ENCODE peak calls at places on chromosomes 4 and X, in ten cellular contexts. U is IMR-90, S is Panc1, B is heart left ventricle, Q is psoas muscle, P is thyroid gland, G is bronchial epithelial cell, Y is cardiac muscle cell, M is GM06990, H is H1. C is an unnamed sample.
A peak's percentile ranks its signal among the peaks of the same experiment; 100 is the strongest.

GRCh38 chrX:12891915-12892506 is 14.4 kb upstream of the TLR8 start:
- DNase-seq in U (no peak), S (no peak), B (no peak), Q (no peak), P (no peak), G (no peak), Y (no peak), M (peak; percentile 52), H (no peak), C (no peak)

GRCh38 chrX:100695302-100695701 is 36.6 kb downstream of the SYTL4 start:
- DNase-seq in U (no peak), S (no peak), B (no peak), Q (no peak), P (no peak), G (peak; percentile 59), Y (no peak), M (no peak), H (no peak), C (no peak)

GRCh38 chrX:18884916-18885315 is 99.0 kb downstream of the PHKA2 start:
- DNase-seq in U (peak; percentile 5), S (no peak), B (no peak), Q (no peak), P (no peak), G (no peak), Y (peak; percentile 24), M (no peak), H (no peak), C (no peak)

GRCh38 chr4:56658410-56659003 is 22.6 kb downstream of the HOPX start:
- DNase-seq in U (no peak), S (no peak), B (no peak), Q (no peak), P (no peak), G (peak; percentile 52), Y (no peak), M (no peak), H (no peak), C (no peak)

GRCh38 chrX:43860646-43861370 is 21.4 kb downstream of the MAOB start:
- DNase-seq in U (peak; percentile 1), S (no peak), B (peak; percentile 24), Q (no peak), P (peak; percentile 2), G (peak; percentile 59), Y (no peak), M (no peak), H (no peak), C (no peak)

GRCh38 chr4:74283614-74284013 is 24.7 kb upstream of the EPGN start:
- DNase-seq in U (peak; percentile 51), S (no peak), B (no peak), Q (no peak), P (no peak), G (peak; percentile 99), Y (no peak), M (no peak), H (no peak), C (no peak)

GRCh38 chr4:82561745-82562552 is at the start of gene TMEM150C:
- DNase-seq in U (no peak), S (no peak), B (peak; percentile 60), Q (peak; percentile 28), P (peak; percentile 38), G (peak; percentile 6), Y (peak; percentile 78), M (no peak), H (no peak), C (no peak)

GRCh38 chrX:154401045-154401799 is 3.0 kb downstream of the RPL10 start:
- DNase-seq in U (peak; percentile 37), S (no peak), B (no peak), Q (no peak), P (no peak), G (peak; percentile 39), Y (no peak), M (no peak), H (no peak), C (no peak)

GRCh38 chrX:27163236-27163635 is 299.9 kb downstream of the PPP4R3C start:
- DNase-seq in U (no peak), S (no peak), B (no peak), Q (no peak), P (no peak), G (no peak), Y (no peak), M (no peak), H (no peak), C (no peak)

GRCh38 chr4:173333658-173334084 is 487 bp downstream of the HMGB2 start:
- DNase-seq in U (peak; percentile 19), S (no peak), B (peak; percentile 78), Q (peak; percentile 54), P (peak; percentile 66), G (no peak), Y (peak; percentile 70), M (peak; percentile 67), H (no peak), C (peak; percentile 77)

GRCh38 chr4:82792912-82793649 is 5.5 kb downstream of the SCD5 start:
- DNase-seq in U (peak; percentile 26), S (no peak), B (no peak), Q (no peak), P (no peak), G (no peak), Y (no peak), M (no peak), H (no peak), C (no peak)

GRCh38 chrX:110397904-110398303 is 39.3 kb downstream of the RTL9 start:
- DNase-seq in U (no peak), S (no peak), B (no peak), Q (no peak), P (no peak), G (no peak), Y (no peak), M (no peak), H (no peak), C (no peak)

GRCh38 chrX:24081661-24082154 is 27.0 kb downstream of the EIF2S3 start:
- DNase-seq in U (peak; percentile 63), S (peak; percentile 42), B (peak; percentile 32), Q (peak; percentile 27), P (peak; percentile 44), G (peak; percentile 56), Y (peak; percentile 38), M (peak; percentile 49), H (peak; percentile 9), C (peak; percentile 55)

GRCh38 chr4:25792200-25792791 is 70.5 kb downstream of the SEL1L3 start:
- DNase-seq in U (no peak), S (no peak), B (no peak), Q (no peak), P (peak; percentile 27), G (peak; percentile 36), Y (peak; percentile 47), M (no peak), H (no peak), C (no peak)
- TF ChIP-seq CTCF in U (peak; percentile 11), S (peak; percentile 72), B (no peak), Q (no peak), P (peak; percentile 29), G (peak; percentile 80), Y (peak; percentile 39), M (peak; percentile 43), H (peak; percentile 80), C (peak; percentile 50)

DNA sequence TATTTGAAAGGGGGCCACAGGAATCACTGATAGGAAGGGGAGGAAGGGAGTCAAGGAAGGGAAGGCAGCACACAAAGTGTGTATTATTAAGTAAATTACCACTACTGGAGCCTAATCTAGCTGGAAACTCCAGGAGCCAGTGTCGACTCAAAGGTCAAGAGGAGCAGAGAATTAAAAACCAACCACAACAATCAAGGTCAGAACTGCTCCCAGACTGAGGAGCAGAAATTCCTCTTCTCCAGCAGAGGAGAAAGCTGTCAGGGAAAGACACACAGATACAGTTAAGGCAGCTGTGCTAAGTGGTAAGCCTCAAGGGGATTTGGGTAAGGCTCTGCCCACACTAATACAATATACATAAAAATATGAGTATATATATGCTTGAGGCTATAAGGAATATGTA is 87.5 kb upstream of the PTPN13 start:
- DNase-seq in U (no peak), S (no peak), B (no peak), Q (no peak), P (no peak), G (no peak), Y (peak; percentile 37), M (no peak), H (no peak), C (no peak)
- H3K4me3 ChIP-seq in U (no peak overlapping the region), S (no peak overlapping the region), B (no peak overlapping the region), Q (no peak overlapping the region), P (no peak overlapping the region), G (no peak overlapping the region), Y (no peak overlapping the region), M (no peak overlapping the region), H (no peak overlapping the region), C (no peak overlapping the region)

DNA sequence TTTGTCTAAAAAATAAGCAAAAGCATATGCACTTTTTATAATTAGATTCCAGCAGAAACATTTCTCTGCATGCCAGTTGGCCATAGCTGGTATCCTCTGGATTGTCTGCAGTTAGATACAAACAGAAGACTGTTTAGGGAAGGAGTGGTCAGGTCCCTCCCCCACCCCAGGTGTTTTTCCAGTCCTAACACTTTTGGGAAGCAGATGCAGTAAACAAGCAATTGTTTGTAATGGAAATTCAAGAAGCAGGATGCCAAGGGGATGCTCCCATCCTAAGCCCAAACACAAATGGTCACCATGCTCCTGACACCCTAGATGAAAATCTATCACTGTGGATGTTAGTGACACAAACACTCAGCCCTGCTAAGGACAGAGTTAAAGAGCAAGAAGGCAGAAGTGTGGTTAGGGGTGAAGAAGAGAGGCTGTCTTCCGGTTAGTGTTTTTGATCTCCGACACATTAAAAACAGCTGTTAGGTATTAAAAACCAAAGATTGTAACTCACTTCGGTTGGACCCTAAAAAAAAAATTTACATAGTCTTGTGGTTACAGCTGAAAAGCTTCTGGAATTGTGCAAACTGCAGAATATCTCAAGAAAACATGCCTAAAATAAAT is 7.9 kb downstream of the LEF1 start:
- DNase-seq in U (no peak), S (no peak), B (no peak), Q (no peak), P (no peak), G (no peak), Y (no peak), M (no peak), H (no peak), C (no peak)
- H3K36me3 ChIP-seq in U (no peaks in the 10 kb centered on the region), S (no peaks in the 10 kb centered on the region), B (no peaks in the 10 kb centered on the region), Q (no peaks in the 10 kb centered on the region), P (no peaks in the 10 kb centered on the region), G (no peaks in the 10 kb centered on the region), Y (peaks cover 16% of the 10 kb centered on the region), M (no peaks in the 10 kb centered on the region), H (no peaks in the 10 kb centered on the region), C (no peaks in the 10 kb centered on the region)

DNA sequence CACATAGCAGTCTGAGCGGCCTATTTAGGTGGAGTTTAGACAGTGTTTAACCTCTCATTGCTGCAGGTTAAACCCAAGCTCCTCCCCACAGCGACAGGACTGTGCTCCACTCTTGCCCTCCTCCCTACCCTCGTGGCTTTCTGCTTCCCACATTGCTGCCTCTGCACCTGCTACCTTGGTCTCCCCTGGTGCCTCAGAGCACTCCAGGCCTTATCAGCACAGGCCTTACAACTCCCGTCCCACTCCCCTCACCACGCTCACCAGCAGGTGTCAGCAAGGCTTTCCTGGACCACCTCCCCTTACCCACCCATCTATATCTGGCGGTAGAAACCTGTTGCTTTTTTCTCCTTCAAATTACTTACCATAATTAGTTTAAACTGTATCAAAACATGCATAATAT is 18.6 kb downstream of the HELT start:
- DNase-seq in U (no peak), S (no peak), B (no peak), Q (no peak), P (no peak), G (no peak), Y (no peak), M (no peak), H (no peak), C (no peak)
- TF ChIP-seq CTCF in U (no peak), S (no peak), B (no peak), Q (no peak), P (no peak), G (no peak), Y (no peak), M (no peak), H (peak; percentile 64), C (no peak)

C was measured in lower lobe of right lung.